ENCODE peak calls at places on chromosomes 12 and 14, in four cellular contexts. One of them, this sample, is unnamed.

GRCh38 chr12:22729898-22730443 is 105.0 kb downstream of the ETNK1 start:
- DNase-seq in SK-N-SH: no peak
- DNase-seq in stomach: no peak
- DNase-seq in suprapubic skin: no peak
- DNase-seq in this sample: no peak

GRCh38 chr14:24070285-24071143 is 848 bp upstream of the CPNE6 start:
- DNase-seq in SK-N-SH: no peak
- DNase-seq in stomach: no peak
- DNase-seq in suprapubic skin: no peak
- DNase-seq in this sample: no peak

GRCh38 chr12:23944067-23944466 is 5.4 kb downstream of the SOX5 start:
- DNase-seq in SK-N-SH: no peak
- DNase-seq in stomach: no peak
- DNase-seq in suprapubic skin: no peak
- DNase-seq in this sample: no peak

GRCh38 chr12:111775205-111776193 is 8.8 kb downstream of the ALDH2 start:
- DNase-seq in SK-N-SH: peak; percentile 66
- DNase-seq in suprapubic skin: peak; percentile 88
- DNase-seq in stomach: peak; percentile 91
- DNase-seq in this sample: peak; percentile 83

GRCh38 chr14:51828017-51828797 is 32.2 kb upstream of the GNG2 start:
- DNase-seq in SK-N-SH: no peak
- DNase-seq in stomach: peak; percentile 34
- DNase-seq in suprapubic skin: no peak
- DNase-seq in this sample: no peak

GRCh38 chr12:25675808-25676207 is 122.7 kb upstream of the LMNTD1 start:
- DNase-seq in suprapubic skin: no peak
- DNase-seq in stomach: no peak
- DNase-seq in SK-N-SH: no peak
- DNase-seq in this sample: no peak

GRCh38 chr14:29926701-29927595 is 699 bp downstream of the PRKD1 start:
- DNase-seq in SK-N-SH: peak; percentile 73
- DNase-seq in suprapubic skin: no peak
- DNase-seq in stomach: peak; percentile 67
- DNase-seq in this sample: peak; percentile 71

GRCh38 chr14:62126885-62127478 is 364.8 kb downstream of the SNAPC1 start:
- DNase-seq in stomach: no peak
- DNase-seq in SK-N-SH: peak; percentile 28
- DNase-seq in suprapubic skin: no peak
- DNase-seq in this sample: no peak

GRCh38 chr12:38120438-38120837 is 196.1 kb upstream of the ALG10B start:
- DNase-seq in suprapubic skin: no peak
- DNase-seq in stomach: no peak
- DNase-seq in SK-N-SH: no peak
- DNase-seq in this sample: no peak

GRCh38 chr14:82075566-82075965 is 541.9 kb upstream of the SEL1L start:
- DNase-seq in suprapubic skin: no peak
- DNase-seq in SK-N-SH: no peak
- DNase-seq in stomach: peak; percentile 27
- DNase-seq in this sample: no peak

GRCh38 chr12:19800884-19801283 is 361.6 kb downstream of the AEBP2 start:
- DNase-seq in SK-N-SH: no peak
- DNase-seq in suprapubic skin: no peak
- DNase-seq in stomach: no peak
- DNase-seq in this sample: no peak

GRCh38 chr14:77660754-77661153 is 44.3 kb upstream of the SPTLC2 start:
- DNase-seq in SK-N-SH: peak; percentile 37
- DNase-seq in stomach: no peak
- DNase-seq in suprapubic skin: no peak
- DNase-seq in this sample: no peak

DNA sequence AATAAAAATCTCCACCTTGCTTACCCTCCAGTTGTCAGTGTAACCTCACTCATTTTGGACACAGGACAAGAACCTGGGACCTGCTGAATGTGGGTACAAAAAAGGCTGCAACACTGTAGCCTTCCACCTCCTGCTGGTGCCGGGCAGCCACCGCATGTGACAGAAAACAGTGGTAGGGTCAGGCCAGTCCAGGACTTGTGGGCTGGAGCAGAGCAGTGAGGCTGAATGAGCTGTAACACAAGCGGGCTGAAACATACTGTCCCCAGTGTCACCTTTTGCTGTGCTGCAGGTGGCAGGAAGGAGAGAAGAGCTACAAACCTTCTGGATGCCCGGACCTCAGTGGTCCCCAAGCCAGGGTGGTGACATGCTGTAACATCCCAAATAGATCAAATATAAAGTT is 465.4 kb upstream of the FOXG1 start:
- DNase-seq in SK-N-SH: no peak
- DNase-seq in suprapubic skin: no peak
- DNase-seq in stomach: no peak
- DNase-seq in this sample: no peak
- H3K4me1 ChIP-seq in SK-N-SH: no peaks in the 10 kb centered on the region
- H3K4me1 ChIP-seq in suprapubic skin: no peaks in the 10 kb centered on the region
- H3K4me1 ChIP-seq in stomach: no peaks in the 10 kb centered on the region
- H3K4me1 ChIP-seq in this sample: no peaks in the 10 kb centered on the region

GRCh38 chr12:42483534-42483857 is 106.0 kb downstream of the PRICKLE1 start:
- DNase-seq in SK-N-SH: peak; percentile 87
- DNase-seq in suprapubic skin: no peak
- DNase-seq in stomach: no peak
- DNase-seq in this sample: peak; percentile 67
- TF ChIP-seq EP300 in SK-N-SH: no peak
- TF ChIP-seq EP300 in suprapubic skin: no peak
- TF ChIP-seq EP300 in stomach: no peak
- TF ChIP-seq EP300 in this sample: no peak

GRCh38 chr14:69716483-69717187 is 50.3 kb upstream of the SRSF5 start:
- DNase-seq in stomach: no peak
- DNase-seq in SK-N-SH: no peak
- DNase-seq in suprapubic skin: no peak
- DNase-seq in this sample: no peak

GRCh38 chr14:69715725-69716482 is 51.0 kb upstream of the SRSF5 start:
- DNase-seq in stomach: peak; percentile 73
- DNase-seq in SK-N-SH: peak; percentile 80
- DNase-seq in suprapubic skin: no peak
- DNase-seq in this sample: peak; percentile 68

GRCh38 chr14:69713976-69714716 is 52.8 kb upstream of the SRSF5 start:
- DNase-seq in stomach: no peak
- DNase-seq in SK-N-SH: no peak
- DNase-seq in suprapubic skin: no peak
- DNase-seq in this sample: no peak

GRCh38 chr14:69720912-69721311 is 46.0 kb upstream of the SRSF5 start:
- DNase-seq in SK-N-SH: no peak
- DNase-seq in stomach: no peak
- DNase-seq in suprapubic skin: no peak
- DNase-seq in this sample: no peak

DNA sequence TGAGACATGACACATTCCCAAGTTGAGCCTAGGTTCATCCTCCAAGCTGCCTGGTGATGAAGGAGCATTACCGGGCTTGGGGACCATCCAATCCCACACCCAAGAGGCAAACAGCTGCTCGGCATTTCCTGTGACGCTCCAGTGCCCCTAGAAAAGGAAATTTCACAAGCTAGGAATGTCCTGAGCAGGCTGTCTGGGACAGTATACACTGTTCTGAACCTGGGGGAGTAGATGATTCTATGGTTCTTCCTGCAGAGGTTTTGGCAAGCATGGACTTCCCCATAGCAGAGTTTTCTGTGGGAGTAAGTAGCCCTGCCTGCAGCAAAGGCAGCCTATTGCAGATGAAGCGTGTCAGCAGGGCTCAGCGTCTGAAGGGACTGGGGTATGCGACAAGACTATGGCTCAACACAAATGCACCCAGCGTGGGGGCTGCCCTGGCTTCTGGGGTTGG is 47.4 kb upstream of the SRSF5 start:
- DNase-seq in SK-N-SH: no peak
- DNase-seq in suprapubic skin: no peak
- DNase-seq in stomach: no peak
- DNase-seq in this sample: no peak
- H3K4me1 ChIP-seq in SK-N-SH: peaks cover 22% of the 10 kb centered on the region
- H3K4me1 ChIP-seq in suprapubic skin: peaks cover 38% of the 10 kb centered on the region
- H3K4me1 ChIP-seq in stomach: peaks cover 30% of the 10 kb centered on the region
- H3K4me1 ChIP-seq in this sample: peaks cover 1% of the 10 kb centered on the region

DNA sequence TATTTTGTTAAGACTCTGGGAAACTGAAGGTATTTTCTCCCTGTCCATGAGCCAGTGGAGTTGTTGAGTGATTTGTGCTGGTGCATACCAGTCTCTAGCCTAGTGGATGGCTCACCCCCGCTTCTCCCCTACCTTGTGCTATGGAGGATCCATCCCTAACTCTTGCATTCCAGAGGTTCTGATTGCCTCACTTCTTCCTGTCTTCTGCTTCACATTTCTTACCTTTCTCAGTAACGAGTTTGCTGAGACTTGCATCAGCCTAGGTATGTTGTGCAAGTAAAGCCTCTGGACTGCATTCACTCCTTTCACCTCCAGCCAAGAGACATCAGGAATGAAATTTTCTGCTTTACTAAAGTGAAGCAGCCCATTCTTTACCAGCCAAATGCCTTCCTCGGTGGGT is 391.5 kb downstream of the ZFP36L1 start:
- DNase-seq in suprapubic skin: no peak
- DNase-seq in stomach: no peak
- DNase-seq in SK-N-SH: no peak
- DNase-seq in this sample: no peak
- TF ChIP-seq EP300 in suprapubic skin: no peak
- TF ChIP-seq EP300 in stomach: no peak
- TF ChIP-seq EP300 in SK-N-SH: no peak
- TF ChIP-seq EP300 in this sample: no peak